ENCODE peak calls at places on chromosome 1, in ten cellular contexts. W is astrocyte of the spinal cord; A is uterus; N is CD4-positive, alpha-beta T cell; H is AG09319; R is GM10248; D is endothelial cell of umbilical vein; L is neural crest cell; S is fibroblast of pulmonary artery; J is A549. B is an unnamed sample.

GRCh38 chr1:209547626-209548025 is 35.9 kb upstream of the CAMK1G start:
- DNase-seq in A (no peak), H (no peak), L (no peak), J (no peak), N (no peak), D (no peak), R (no peak), S (no peak), W (no peak), B (no peak)

GRCh38 chr1:66356605-66357004 is 177.3 kb upstream of the SGIP1 start:
- DNase-seq in N (no peak), W (no peak), R (no peak), A (no peak), S (no peak), L (no peak), D (no peak), H (no peak), J (no peak), B (no peak)

GRCh38 chr1:177246710-177247588 is 76.2 kb downstream of the BRINP2 start:
- DNase-seq in L (no peak), A (no peak), H (no peak), J (no peak), N (no peak), W (peak; percentile 8), D (no peak), R (no peak), S (peak; percentile 32), B (no peak)

GRCh38 chr1:209900734-209901133 is 37.3 kb upstream of the SYT14 start:
- DNase-seq in S (peak; percentile 58), H (peak; percentile 19), W (peak; percentile 69), N (no peak), A (no peak), D (peak; percentile 16), J (no peak), L (no peak), R (no peak), B (no peak)

GRCh38 chr1:45679123-45679522 is 7.2 kb downstream of the GPBP1L1 start:
- DNase-seq in H (no peak), J (no peak), D (peak; percentile 80), R (no peak), W (no peak), A (no peak), S (peak; percentile 51), N (no peak), L (no peak), B (no peak)

GRCh38 chr1:89206361-89206760 is 7.6 kb upstream of the GBP4 start:
- DNase-seq in R (no peak), H (no peak), L (no peak), D (no peak), S (no peak), W (no peak), J (no peak), N (no peak), A (no peak), B (no peak)

GRCh38 chr1:158564608-158565007 is 5.8 kb downstream of the OR6P1 start:
- DNase-seq in A (no peak), J (no peak), N (no peak), H (no peak), S (no peak), W (no peak), D (no peak), L (no peak), R (no peak), B (no peak)

GRCh38 chr1:30321216-30321910 is 402.0 kb downstream of the MATN1 start:
- DNase-seq in D (no peak), H (no peak), J (no peak), S (no peak), N (no peak), W (no peak), L (no peak), R (no peak), A (no peak), B (no peak)

GRCh38 chr1:112956503-112957132 is 622 bp upstream of the SLC16A1 start:
- DNase-seq in W (no peak), S (no peak), J (no peak), D (no peak), L (no peak), N (peak; percentile 22), H (no peak), R (no peak), A (no peak), B (peak; percentile 38)

GRCh38 chr1:145857170-145857569 is 1.7 kb downstream of the PIAS3 start:
- DNase-seq in R (no peak), D (no peak), A (no peak), N (no peak), H (no peak), L (no peak), W (no peak), J (no peak), S (no peak), B (no peak)

GRCh38 chr1:145858937-145859490 is at the start of gene PIAS3:
- DNase-seq in L (peak; percentile 93), S (peak; percentile 95), J (peak; percentile 93), N (peak; percentile 79), D (peak; percentile 97), R (peak; percentile 97), H (peak; percentile 90), W (peak; percentile 97), A (peak; percentile 96), B (peak; percentile 98)

GRCh38 chr1:145858238-145858936 is 494 bp downstream of the PIAS3 start:
- DNase-seq in A (peak; percentile 61), W (peak; percentile 22), S (peak; percentile 40), N (peak; percentile 37), H (no peak), D (no peak), L (peak; percentile 45), R (peak; percentile 73), J (peak; percentile 48), B (peak; percentile 81)

GRCh38 chr1:145859491-145860159 is 744 bp upstream of the PIAS3 start:
- DNase-seq in W (peak; percentile 89), A (peak; percentile 95), N (peak; percentile 67), L (peak; percentile 75), J (peak; percentile 82), S (peak; percentile 88), R (peak; percentile 92), H (peak; percentile 73), D (peak; percentile 92), B (peak; percentile 94)

DNA sequence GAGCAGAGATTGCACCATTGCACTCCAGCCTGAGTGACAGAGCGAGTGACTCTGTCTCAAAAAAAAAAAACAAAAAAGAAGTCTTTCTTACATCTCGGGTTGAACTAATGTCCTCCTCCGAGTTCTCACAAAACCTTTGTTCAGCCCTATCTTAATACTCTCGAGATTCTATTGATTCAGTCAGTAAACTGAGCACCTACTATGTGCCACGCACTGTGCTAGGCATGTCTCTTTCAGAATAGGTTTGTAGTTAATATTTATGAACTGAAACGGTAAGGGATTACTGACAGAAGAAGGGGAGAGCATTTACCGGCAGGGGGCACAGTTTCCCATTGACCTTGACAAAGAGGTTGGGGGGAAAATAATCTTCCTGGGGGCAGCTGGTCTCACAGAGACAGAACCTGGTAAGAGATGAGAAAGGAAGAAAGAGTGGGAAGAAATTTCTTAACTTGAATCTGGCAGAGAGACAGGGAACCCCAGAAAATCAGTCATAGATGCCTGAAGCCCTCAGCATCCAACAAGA is 3.4 kb downstream of the PIAS3 start:
- DNase-seq in A (no peak), D (no peak), S (no peak), J (no peak), H (no peak), N (no peak), W (no peak), L (no peak), R (no peak), B (no peak)
- TF ChIP-seq CTCF in A (no peak), D (no peak), S (peak; percentile 4), J (peak; percentile 40), H (no peak), N (no peak), W (no peak), L (no peak), R (no peak), B (no peak)

GRCh38 chr1:220327106-220327505 is 54.9 kb upstream of the RAB3GAP2 start:
- DNase-seq in W (no peak), A (no peak), S (no peak), L (no peak), R (no peak), D (no peak), H (no peak), J (no peak), N (no peak), B (no peak)
- TF ChIP-seq CTCF in W (no peak), A (no peak), S (no peak), L (no peak), R (no peak), D (no peak), H (no peak), J (no peak), N (no peak), B (no peak)

DNA sequence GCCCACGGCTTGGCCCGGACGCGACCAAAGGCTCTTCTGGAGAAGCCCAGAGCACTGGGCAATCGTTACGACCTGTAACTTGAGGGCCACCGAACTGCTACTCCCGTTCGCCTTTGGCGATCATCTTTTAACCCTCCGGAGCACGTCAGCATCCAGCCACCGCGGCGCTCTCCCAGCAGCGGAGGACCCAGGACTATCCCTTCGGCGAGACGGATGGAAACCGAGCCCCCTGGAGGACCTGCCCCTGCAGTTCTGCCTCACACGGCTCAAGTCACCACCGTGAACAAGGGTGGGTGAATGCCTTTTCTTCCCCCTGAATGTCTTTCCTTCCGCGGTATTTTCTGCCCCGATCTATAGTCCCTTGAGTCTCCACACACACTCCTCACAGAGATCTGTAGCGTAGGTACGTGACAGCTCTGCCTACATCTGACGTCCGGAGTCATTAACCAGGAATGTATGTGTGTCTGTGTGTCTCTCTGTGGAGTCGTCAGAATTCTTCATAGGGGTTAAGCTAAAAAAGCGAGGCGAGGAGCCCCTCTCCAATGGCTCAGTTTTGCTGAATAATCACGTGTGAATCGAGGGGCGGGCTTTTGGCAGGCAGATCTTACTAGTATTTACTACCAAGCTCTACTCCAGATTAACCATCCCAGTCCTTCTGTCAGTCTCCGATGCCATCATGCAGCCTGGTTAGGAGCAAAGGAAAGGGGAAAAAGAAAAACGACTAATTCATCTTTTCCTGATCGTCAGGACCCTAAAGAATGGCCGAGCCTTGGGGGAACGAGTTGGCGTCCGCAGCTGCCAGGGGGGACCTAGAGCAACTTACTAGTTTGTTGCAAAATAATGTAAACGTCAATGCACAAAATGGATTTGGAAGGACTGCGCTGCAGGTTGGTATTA is at the start of gene CDKN2C:
- DNase-seq in W (peak; percentile 81), S (peak; percentile 80), A (peak; percentile 65), J (peak; percentile 79), R (peak; percentile 49), H (peak; percentile 65), N (peak; percentile 45), D (peak; percentile 85), L (peak; percentile 38), B (peak; percentile 76)
- TF ChIP-seq CTCF in W (no peak), S (peak; percentile 11), A (no peak), J (no peak), R (no peak), H (no peak), N (no peak), D (no peak), L (peak; percentile 23), B (no peak)

GRCh38 chr1:156414440-156415064 is 45.5 kb downstream of the RHBG start:
- DNase-seq in R (no peak), W (no peak), N (no peak), L (peak; percentile 67), J (no peak), H (no peak), S (no peak), A (no peak), D (no peak), B (no peak)
- TF ChIP-seq CTCF in R (no peak), W (no peak), N (no peak), L (no peak), J (no peak), H (no peak), S (no peak), A (no peak), D (no peak), B (no peak)

B was measured in BE2C.